ENCODE peak calls at places on chromosomes 13 and 19, in ten cellular contexts. C is AG09319; J is CD4-positive, alpha-beta T cell; A is AG10803; U is EL; L is activated CD8-positive, alpha-beta memory T cell treated with anti-CD3 and anti-CD28 coated beads for 48 hours; N is NCI-H1436; X is GM04504; R is uterus; K is anterior cingulate cortex. H is an unnamed sample.

GRCh38 chr19:35336166-35336955 is 7.4 kb downstream of the CD22 start:
- DNase-seq in C (no peak), J (no peak), A (no peak), U (no peak), L (no peak), N (no peak), X (no peak), R (no peak), K (no peak), H (no peak)

GRCh38 chr13:26855071-26855470 is 94.5 kb upstream of the GPR12 start:
- DNase-seq in C (no peak), J (no peak), A (no peak), U (no peak), L (no peak), N (no peak), X (no peak), R (no peak), K (peak; percentile 54), H (no peak)

GRCh38 chr13:99436686-99437416 is 64.4 kb upstream of the TM9SF2 start:
- DNase-seq in C (peak; percentile 45), J (peak; percentile 94), A (peak; percentile 77), U (peak; percentile 82), L (peak; percentile 95), N (peak; percentile 81), X (peak; percentile 51), R (peak; percentile 80), K (peak; percentile 56), H (peak; percentile 94)

GRCh38 chr13:108993346-108993745 is 363.9 kb downstream of the MYO16 start:
- DNase-seq in C (peak; percentile 29), J (no peak), A (peak; percentile 42), U (no peak), L (no peak), N (no peak), X (no peak), R (no peak), K (no peak), H (no peak)

GRCh38 chr13:100330662-100331061 is 241.8 kb downstream of the PCCA start:
- DNase-seq in C (no peak), J (no peak), A (no peak), U (no peak), L (no peak), N (no peak), X (no peak), R (no peak), K (no peak), H (no peak)

GRCh38 chr19:43966079-43966694 is 15.2 kb downstream of the ZNF221 start:
- DNase-seq in C (no peak), J (no peak), A (no peak), U (no peak), L (no peak), N (no peak), X (no peak), R (no peak), K (no peak), H (no peak)

GRCh38 chr19:33032218-33032781 is 32.4 kb downstream of the RHPN2 start:
- DNase-seq in C (no peak), J (no peak), A (no peak), U (no peak), L (no peak), N (no peak), X (no peak), R (no peak), K (no peak), H (no peak)

GRCh38 chr19:48925240-48925843 is 8.2 kb upstream of the DHDH start:
- DNase-seq in C (peak; percentile 29), J (no peak), A (peak; percentile 73), U (peak; percentile 91), L (no peak), N (no peak), X (peak; percentile 74), R (no peak), K (no peak), H (no peak)

GRCh38 chr13:45674908-45675307 is 27.2 kb upstream of the CBY2 start:
- DNase-seq in C (peak; percentile 60), J (no peak), A (peak; percentile 91), U (peak; percentile 92), L (no peak), N (no peak), X (peak; percentile 60), R (no peak), K (no peak), H (no peak)

GRCh38 chr19:11096210-11096841 is 7.1 kb downstream of the LDLR start:
- DNase-seq in C (peak; percentile 87), J (no peak), A (peak; percentile 81), U (peak; percentile 52), L (no peak), N (no peak), X (peak; percentile 64), R (peak; percentile 80), K (no peak), H (no peak)

GRCh38 chr13:109738298-109738746 is 48.1 kb downstream of the IRS2 start:
- DNase-seq in C (no peak), J (no peak), A (no peak), U (no peak), L (no peak), N (no peak), X (no peak), R (no peak), K (no peak), H (no peak)

GRCh38 chr13:37869756-37870488 is at the start of gene TRPC4:
- DNase-seq in C (peak; percentile 20), J (no peak), A (peak; percentile 80), U (peak; percentile 88), L (no peak), N (peak; percentile 38), X (peak; percentile 74), R (peak; percentile 50), K (peak; percentile 19), H (no peak)

GRCh38 chr19:41541990-41542584 is 33.9 kb upstream of the CEACAM21 start:
- DNase-seq in C (no peak), J (peak; percentile 78), A (peak; percentile 5), U (peak; percentile 43), L (no peak), N (peak; percentile 8), X (no peak), R (no peak), K (no peak), H (peak; percentile 72)

GRCh38 chr19:41530184-41530534 is 45.8 kb upstream of the CEACAM21 start:
- DNase-seq in C (no peak), J (no peak), A (no peak), U (no peak), L (no peak), N (no peak), X (no peak), R (no peak), K (no peak), H (no peak)

GRCh38 chr19:19105365-19106060 is 32.8 kb downstream of the TMEM161A start:
- DNase-seq in C (peak; percentile 22), J (no peak), A (peak; percentile 31), U (peak; percentile 76), L (no peak), N (peak; percentile 86), X (no peak), R (peak; percentile 84), K (no peak), H (no peak)

GRCh38 chr13:95323930-95324662 is 22.8 kb upstream of the ABCC4 start:
- DNase-seq in C (no peak), J (no peak), A (no peak), U (no peak), L (no peak), N (no peak), X (no peak), R (no peak), K (no peak), H (no peak)

GRCh38 chr13:20654156-20654555 is 49.3 kb upstream of the IL17D start:
- DNase-seq in C (no peak), J (no peak), A (no peak), U (peak; percentile 52), L (no peak), N (no peak), X (no peak), R (no peak), K (no peak), H (no peak)

GRCh38 chr19:372306-372890 is 27.8 kb upstream of the MIER2 start:
- DNase-seq in C (peak; percentile 54), J (no peak), A (peak; percentile 93), U (peak; percentile 47), L (no peak), N (no peak), X (peak; percentile 76), R (no peak), K (no peak), H (no peak)

GRCh38 chr13:32323912-32324311 is 8.6 kb downstream of the BRCA2 start:
- DNase-seq in C (peak; percentile 23), J (no peak), A (peak; percentile 81), U (peak; percentile 70), L (no peak), N (no peak), X (peak; percentile 41), R (no peak), K (no peak), H (no peak)

GRCh38 chr19:39296055-39296645 is at the start of gene IFNL1:
- DNase-seq in C (no peak), J (no peak), A (no peak), U (no peak), L (no peak), N (no peak), X (no peak), R (no peak), K (no peak), H (no peak)

GRCh38 chr13:107518292-107518691 is 697.0 kb downstream of the LIG4 start:
- DNase-seq in C (no peak), J (no peak), A (no peak), U (no peak), L (no peak), N (no peak), X (no peak), R (no peak), K (no peak), H (no peak)

GRCh38 chr19:53507523-53508442 is 30.2 kb upstream of the ZNF331 start:
- DNase-seq in C (no peak), J (no peak), A (no peak), U (no peak), L (no peak), N (no peak), X (no peak), R (no peak), K (no peak), H (no peak)

GRCh38 chr19:11457115-11457514 is 21.7 kb downstream of the PRKCSH start:
- DNase-seq in C (no peak), J (no peak), A (no peak), U (no peak), L (no peak), N (no peak), X (no peak), R (no peak), K (peak; percentile 81), H (no peak)

GRCh38 chr19:40596608-40597328 is 4.4 kb upstream of the LTBP4 start:
- DNase-seq in C (no peak), J (no peak), A (no peak), U (peak; percentile 75), L (no peak), N (no peak), X (no peak), R (peak; percentile 78), K (no peak), H (no peak)

GRCh38 chr19:7869453-7869909 is 4.7 kb downstream of the PRR36 start:
- DNase-seq in C (no peak), J (peak; percentile 82), A (no peak), U (peak; percentile 55), L (peak; percentile 85), N (no peak), X (no peak), R (peak; percentile 64), K (no peak), H (peak; percentile 60)

GRCh38 chr13:29937836-29938235 is 87.4 kb upstream of the UBL3 start:
- DNase-seq in C (no peak), J (peak; percentile 44), A (no peak), U (no peak), L (no peak), N (no peak), X (no peak), R (no peak), K (no peak), H (no peak)

GRCh38 chr19:42108527-42109389 is 23.5 kb downstream of the POU2F2 start:
- DNase-seq in C (peak; percentile 71), J (peak; percentile 88), A (peak; percentile 85), U (peak; percentile 88), L (peak; percentile 79), N (peak; percentile 89), X (peak; percentile 71), R (peak; percentile 47), K (no peak), H (peak; percentile 82)

GRCh38 chr19:30752876-30753275 is 380.7 kb downstream of the ZNF536 start:
- DNase-seq in C (no peak), J (no peak), A (no peak), U (no peak), L (no peak), N (no peak), X (no peak), R (no peak), K (no peak), H (no peak)

H was measured in activated gamma-delta T cell treated with anti-CD3 and anti-CD28 coated beads, Interleukin-2, amount 50 U/mL, for 16 hours.